ENCODE peak calls at places on chromosome 7, in five cellular contexts. Y is HT1080, C is memory B cell, N is occipital lobe, T is head of caudate nucleus. S is an unnamed sample.

GRCh38 chr7:140039071-140039470 is 23.7 kb downstream of the PARP12 start:
- DNase-seq in C (no peak), Y (peak), N (no peak), T (no peak), S (no peak)

GRCh38 chr7:67843615-67844014 is 847.0 kb downstream of the TYW1 start:
- DNase-seq in N (no peak), T (no peak), Y (no peak), C (no peak), S (no peak)

GRCh38 chr7:128829391-128830166 is 627 bp upstream of the FLNC start:
- DNase-seq in C (no peak), T (no peak), Y (peak), N (no peak), S (peak)

GRCh38 chr7:106542550-106543220 is 118.3 kb downstream of the CCDC71L start:
- DNase-seq in C (peak), Y (peak), T (no peak), N (no peak), S (peak)

GRCh38 chr7:83936056-83936703 is 258.4 kb downstream of the SEMA3A start:
- DNase-seq in T (peak), N (peak), Y (peak), C (peak), S (peak)

GRCh38 chr7:20784311-20785210 is 2.1 kb downstream of the SP8 start:
- DNase-seq in N (no peak), T (no peak), Y (no peak), C (no peak), S (peak)

GRCh38 chr7:85074-85945 is 107.1 kb upstream of the FAM20C start:
- DNase-seq in Y (peak), C (no peak), T (no peak), N (no peak), S (no peak)

GRCh38 chr7:144019457-144019856 is 19.3 kb downstream of the OR6B1 start:
- DNase-seq in C (no peak), Y (peak), N (no peak), T (no peak), S (no peak)

GRCh38 chr7:139727151-139727705 is 50.6 kb downstream of the HIPK2 start:
- DNase-seq in Y (peak), C (no peak), N (no peak), T (no peak), S (no peak)

GRCh38 chr7:155860840-155861479 is 48.7 kb upstream of the SHH start:
- DNase-seq in Y (peak), C (no peak), N (no peak), T (no peak), S (no peak)

GRCh38 chr7:77455334-77455733 is 39.2 kb upstream of the GSAP start:
- DNase-seq in N (peak), T (peak), C (no peak), Y (peak), S (no peak)

GRCh38 chr7:105268511-105269392 is 120.0 kb downstream of the SRPK2 start:
- DNase-seq in C (no peak), T (no peak), Y (peak), N (no peak), S (no peak)

GRCh38 chr7:4819450-4820404 is 42.1 kb downstream of the PAPOLB start:
- DNase-seq in N (no peak), T (no peak), Y (no peak), C (no peak), S (no peak)

GRCh38 chr7:69430502-69431145 is 167.7 kb upstream of the AUTS2 start:
- DNase-seq in C (no peak), Y (no peak), T (no peak), N (no peak), S (peak)

GRCh38 chr7:27096756-27097514 is 1.1 kb upstream of the HOXA1 start:
- DNase-seq in N (no peak), C (no peak), T (no peak), Y (peak), S (peak)

GRCh38 chr7:98571986-98572385 is 45.1 kb upstream of the NPTX2 start:
- DNase-seq in C (no peak), Y (no peak), N (no peak), T (no peak), S (no peak)

GRCh38 chr7:39332142-39332541 is 234.1 kb upstream of the YAE1 start:
- DNase-seq in Y (no peak), N (no peak), C (no peak), T (no peak), S (no peak)

GRCh38 chr7:84684836-84685235 is 490.2 kb upstream of the SEMA3A start:
- DNase-seq in Y (no peak), C (no peak), N (no peak), T (no peak), S (no peak)

GRCh38 chr7:98116656-98117461 is 10.2 kb downstream of the LMTK2 start:
- DNase-seq in Y (peak), N (no peak), C (no peak), T (no peak), S (no peak)

GRCh38 chr7:159026271-159027047 is 118.2 kb downstream of the VIPR2 start:
- DNase-seq in N (no peak), Y (no peak), C (no peak), T (no peak), S (peak)

GRCh38 chr7:73442222-73442902 is 8.8 kb downstream of the FZD9 start:
- DNase-seq in C (no peak), Y (no peak), N (no peak), T (no peak), S (no peak)

GRCh38 chr7:129993275-129993674 is 40.5 kb upstream of the UBE2H start:
- DNase-seq in C (no peak), Y (no peak), N (no peak), T (no peak), S (no peak)

GRCh38 chr7:142854505-142855400 is at the start of gene EPHB6:
- DNase-seq in Y (peak), N (peak), C (peak), T (peak), S (peak)

GRCh38 chr7:131057524-131058065 is 270.1 kb upstream of the MKLN1 start:
- DNase-seq in C (no peak), N (no peak), Y (no peak), T (no peak), S (no peak)

GRCh38 chr7:18541189-18541870 is 45.8 kb downstream of the HDAC9 start:
- DNase-seq in C (no peak), N (no peak), T (peak), Y (no peak), S (no peak)

GRCh38 chr7:2471022-2471329 is 5.2 kb downstream of the GRIFIN start:
- DNase-seq in Y (peak), T (no peak), C (no peak), N (no peak), S (no peak)

GRCh38 chr7:85215098-85215497 is 28.2 kb upstream of the SEMA3D start:
- DNase-seq in C (no peak), T (no peak), N (no peak), Y (no peak), S (no peak)

GRCh38 chr7:36448781-36449379 is 59.2 kb downstream of the ANLN start:
- DNase-seq in T (no peak), N (no peak), Y (peak), C (no peak), S (no peak)

GRCh38 chr7:90611115-90611514 is 15.0 kb downstream of the CDK14 start:
- DNase-seq in N (no peak), Y (no peak), C (no peak), T (no peak), S (no peak)

S was measured in GM23338.